ENCODE peak calls at places on chromosomes 4 and X, in five cellular contexts. V is BJ, T is fibroblast of lung, Q is GM10248, M is DND-41. U is an unnamed sample.

GRCh38 chr4:6916587-6917444 is 7.2 kb downstream of the TBC1D14 start:
- DNase-seq in V (no peak), T (peak; percentile 41), Q (no peak), M (no peak), U (no peak)

GRCh38 chr4:140315032-140315826 is 58.2 kb upstream of the SCOC start:
- DNase-seq in V (no peak), T (peak; percentile 36), Q (no peak), M (no peak), U (no peak)

GRCh38 chr4:38867478-38868054 is at the start of gene FAM114A1:
- DNase-seq in V (no peak), T (peak; percentile 83), Q (peak; percentile 92), M (no peak), U (peak; percentile 95)

GRCh38 chr4:184356366-184356765 is 118.0 kb downstream of the IRF2 start:
- DNase-seq in V (no peak), T (no peak), Q (no peak), M (no peak), U (no peak)

GRCh38 chrX:21873063-21873785 is 17.4 kb downstream of the YY2 start:
- DNase-seq in V (no peak), T (peak; percentile 26), Q (no peak), M (no peak), U (no peak)

GRCh38 chr4:41410049-41410448 is 127.9 kb upstream of the LIMCH1 start:
- DNase-seq in V (no peak), T (peak; percentile 12), Q (no peak), M (no peak), U (no peak)

GRCh38 chr4:83386931-83387897 is 52.6 kb upstream of the HPSE start:
- DNase-seq in V (no peak), T (peak; percentile 13), Q (no peak), M (no peak), U (no peak)

GRCh38 chrX:49919617-49920016 is 2.8 kb upstream of the CLCN5 start:
- DNase-seq in V (no peak), T (peak; percentile 50), Q (peak; percentile 23), M (peak; percentile 8), U (peak; percentile 18)

GRCh38 chr4:144969793-144970192 is 128.2 kb downstream of the ANAPC10 start:
- DNase-seq in V (no peak), T (no peak), Q (no peak), M (no peak), U (no peak)

GRCh38 chrX:125627676-125628075 is 308.0 kb downstream of the TEX13C start:
- DNase-seq in V (no peak), T (no peak), Q (no peak), M (no peak), U (no peak)

GRCh38 chrX:139559383-139560042 is 29.0 kb downstream of the F9 start:
- DNase-seq in V (no peak), T (peak; percentile 61), Q (peak; percentile 29), M (peak; percentile 5), U (peak; percentile 4)

GRCh38 chr4:966266-967112 is 6.9 kb downstream of the DGKQ start:
- DNase-seq in V (no peak), T (no peak), Q (no peak), M (no peak), U (no peak)

GRCh38 chr4:153684182-153685073 is at the start of gene TLR2:
- DNase-seq in V (no peak), T (peak; percentile 7), Q (peak; percentile 82), M (no peak), U (peak; percentile 89)

GRCh38 chr4:126779001-126779400 is 853.8 kb upstream of the INTU start:
- DNase-seq in V (no peak), T (no peak), Q (no peak), M (no peak), U (no peak)

GRCh38 chrX:23742174-23742692 is 843 bp downstream of the ACOT9 start:
- DNase-seq in V (peak; percentile 25), T (peak; percentile 79), Q (peak; percentile 18), M (no peak), U (peak; percentile 7)

GRCh38 chr4:55545133-55545532 is 1.6 kb downstream of the CLOCK start:
- DNase-seq in V (no peak), T (peak; percentile 32), Q (no peak), M (no peak), U (no peak)

GRCh38 chr4:40516651-40517050 is 113.0 kb downstream of the RBM47 start:
- DNase-seq in V (no peak), T (no peak), Q (peak; percentile 37), M (no peak), U (no peak)

GRCh38 chrX:41333744-41333993 is 293 bp upstream of the DDX3X start:
- DNase-seq in V (no peak), T (peak; percentile 83), Q (peak; percentile 74), M (peak; percentile 84), U (peak; percentile 74)

GRCh38 chr4:148007303-148007702 is 275.4 kb downstream of the ARHGAP10 start:
- DNase-seq in V (peak; percentile 95), T (peak; percentile 99), Q (no peak), M (no peak), U (no peak)

GRCh38 chr4:6499241-6499605 is 26.8 kb upstream of the PPP2R2C start:
- DNase-seq in V (no peak), T (no peak), Q (no peak), M (no peak), U (no peak)

GRCh38 chr4:129526812-129527211 is 430.9 kb downstream of the C4orf33 start:
- DNase-seq in V (no peak), T (no peak), Q (no peak), M (no peak), U (no peak)

GRCh38 chr4:156734965-156735895 is 236.4 kb downstream of the PDGFC start:
- DNase-seq in V (peak; percentile 47), T (peak; percentile 69), Q (no peak), M (no peak), U (no peak)

GRCh38 chr4:68912807-68913206 is 38.8 kb downstream of the UGT2A3 start:
- DNase-seq in V (no peak), T (no peak), Q (no peak), M (no peak), U (no peak)

GRCh38 chrX:154436597-154437397 is at the start of gene GDI1:
- DNase-seq in V (no peak), T (peak; percentile 55), Q (peak; percentile 80), M (peak; percentile 60), U (peak; percentile 90)

GRCh38 chrX:12138366-12139313 is at the start of gene FRMPD4:
- DNase-seq in V (no peak), T (peak; percentile 1), Q (no peak), M (no peak), U (no peak)

GRCh38 chrX:23103546-23103945 is 103.8 kb downstream of the DDX53 start:
- DNase-seq in V (no peak), T (no peak), Q (no peak), M (no peak), U (no peak)

GRCh38 chr4:8913121-8913857 is 41.6 kb upstream of the HMX1 start:
- DNase-seq in V (no peak), T (no peak), Q (peak; percentile 2), M (no peak), U (no peak)

GRCh38 chr4:71240094-71240493 is 98.7 kb upstream of the SLC4A4 start:
- DNase-seq in V (no peak), T (no peak), Q (no peak), M (no peak), U (no peak)

GRCh38 chrX:135923353-135923752 is 29.8 kb downstream of the SAGE1 start:
- DNase-seq in V (no peak), T (no peak), Q (no peak), M (no peak), U (no peak)

GRCh38 chrX:107894038-107894437 is 68.4 kb downstream of the MID2 start:
- DNase-seq in V (no peak), T (peak; percentile 21), Q (peak; percentile 32), M (peak; percentile 8), U (peak; percentile 12)

GRCh38 chr4:78058591-78059523 is 1.7 kb downstream of the FRAS1 start:
- DNase-seq in V (no peak), T (peak; percentile 45), Q (peak; percentile 20), M (no peak), U (peak; percentile 36)

GRCh38 chrX:40005290-40006011 is 92.3 kb downstream of the BCOR start:
- DNase-seq in V (no peak), T (no peak), Q (no peak), M (no peak), U (no peak)

GRCh38 chr4:111466821-111467605 is 678.2 kb upstream of the FAM241A start:
- DNase-seq in V (no peak), T (peak; percentile 45), Q (no peak), M (no peak), U (no peak)

GRCh38 chr4:147831452-147832192 is 99.7 kb downstream of the ARHGAP10 start:
- DNase-seq in V (peak; percentile 71), T (peak; percentile 90), Q (no peak), M (no peak), U (no peak)

DNA sequence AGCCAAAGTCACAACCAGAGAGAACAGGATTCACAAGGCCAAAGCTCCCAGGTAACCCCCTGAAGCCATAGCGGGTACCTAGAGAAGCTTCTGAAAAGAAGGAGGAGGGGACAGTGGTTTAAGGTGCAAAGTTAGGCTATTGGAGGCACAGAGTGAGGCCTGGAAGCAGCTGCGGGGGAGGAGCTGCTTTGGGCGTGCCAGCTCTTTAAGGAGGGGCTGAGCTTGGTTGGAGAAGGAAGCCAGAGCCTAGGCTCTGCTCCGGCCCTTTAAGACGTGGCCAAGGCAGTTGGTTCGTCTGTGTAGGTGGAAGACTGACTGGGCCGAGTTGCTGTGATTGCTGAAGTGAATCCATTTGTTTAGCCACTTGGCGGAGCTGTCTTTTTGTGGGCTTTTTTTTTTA is 1.5 kb downstream of the KLF8 start:
- DNase-seq in V (peak; percentile 6), T (peak; percentile 17), Q (peak; percentile 31), M (no peak), U (peak; percentile 50)
- TF ChIP-seq CTCF in V (peak; percentile 8), T (no peak), Q (no peak), M (no peak), U (no peak)

GRCh38 chrX:13681595-13681994 is 7.3 kb upstream of the RAB9A start:
- DNase-seq in V (no peak), T (no peak), Q (no peak), M (no peak), U (no peak)

GRCh38 chrX:13673016-13673415 is 15.9 kb upstream of the RAB9A start:
- DNase-seq in V (no peak), T (no peak), Q (no peak), M (no peak), U (no peak)

GRCh38 chrX:13676885-13677284 is 12.0 kb upstream of the RAB9A start:
- DNase-seq in V (no peak), T (no peak), Q (no peak), M (no peak), U (no peak)
- TF ChIP-seq CTCF in V (no peak), T (no peak), Q (no peak), M (no peak), U (no peak)

GRCh38 chr4:106691749-106692148 is 323.2 kb upstream of the GIMD1 start:
- DNase-seq in V (no peak), T (no peak), Q (no peak), M (no peak), U (no peak)
- TF ChIP-seq CTCF in V (no peak), T (no peak), Q (no peak), M (peak; percentile 32), U (no peak)

DNA sequence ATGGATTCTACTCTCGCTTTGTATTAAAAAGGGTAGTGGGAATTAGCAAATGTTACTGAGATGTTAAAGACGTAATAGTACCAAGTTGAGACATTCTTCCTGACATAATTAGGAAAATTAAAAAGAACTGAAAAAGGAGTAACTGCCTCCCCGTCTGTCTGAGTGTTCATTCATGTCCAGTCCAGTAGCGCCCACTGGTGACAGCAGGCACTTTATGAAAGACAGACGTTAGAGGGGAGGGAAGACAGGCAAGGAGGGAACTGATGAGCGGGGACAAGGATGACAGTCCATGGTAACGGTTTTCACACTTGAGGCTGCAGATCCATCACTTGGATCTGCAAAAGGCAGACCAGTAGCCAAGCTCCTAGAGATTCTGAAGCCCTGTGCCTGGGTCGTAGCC is 326.7 kb downstream of the STK32B start:
- DNase-seq in V (no peak), T (no peak), Q (no peak), M (no peak), U (no peak)
- TF ChIP-seq CTCF in V (peak; percentile 44), T (no peak), Q (no peak), M (peak; percentile 32), U (no peak)